ENCODE peak calls at places on chromosomes 12 and 14, in seven cellular contexts. T is HCT116, U is K562, S is GM12878, E is HepG2, H is SK-N-SH, X is H1. C is an unnamed sample.

GRCh38 chr14:67583711-67584644 is 16.1 kb downstream of the PIGH start:
- DNase-seq in T (peak; percentile 47), U (peak; percentile 72), S (no peak), E (peak; percentile 58), H (peak; percentile 80), X (no peak), C (peak; percentile 77)

GRCh38 chr12:27521066-27521465 is 2.9 kb upstream of the PPFIBP1 start:
- DNase-seq in T (no peak), U (peak; percentile 36), S (no peak), E (no peak), H (peak; percentile 31), X (no peak), C (no peak)

GRCh38 chr12:57130941-57131340 is 2.7 kb downstream of the LRP1 start:
- DNase-seq in T (no peak), U (no peak), S (no peak), E (peak; percentile 73), H (no peak), X (no peak), C (no peak)

GRCh38 chr14:100114109-100114765 is 45.2 kb downstream of the DEGS2 start:
- DNase-seq in T (no peak), U (no peak), S (no peak), E (no peak), H (no peak), X (no peak), C (no peak)

GRCh38 chr12:41897593-41897992 is 247.1 kb downstream of the GXYLT1 start:
- DNase-seq in T (no peak), U (no peak), S (no peak), E (no peak), H (no peak), X (no peak), C (no peak)

GRCh38 chr14:42884100-42884499 is 1277.4 kb downstream of the LRFN5 start:
- DNase-seq in T (no peak), U (no peak), S (no peak), E (no peak), H (no peak), X (no peak), C (no peak)

GRCh38 chr14:83826838-83827237 is 1703.1 kb upstream of the FLRT2 start:
- DNase-seq in T (no peak), U (no peak), S (no peak), E (no peak), H (no peak), X (no peak), C (peak; percentile 56)

GRCh38 chr14:68510951-68511726 is 281.7 kb downstream of the ZFP36L1 start:
- DNase-seq in T (no peak), U (no peak), S (no peak), E (no peak), H (no peak), X (peak; percentile 33), C (no peak)

GRCh38 chr12:116773276-116773731 is 35.2 kb downstream of the RNFT2 start:
- DNase-seq in T (peak; percentile 12), U (peak; percentile 9), S (no peak), E (peak; percentile 9), H (no peak), X (peak; percentile 46), C (no peak)

GRCh38 chr12:23760495-23760894 is 189.0 kb downstream of the SOX5 start:
- DNase-seq in T (no peak), U (no peak), S (no peak), E (no peak), H (no peak), X (peak; percentile 53), C (peak; percentile 42)

GRCh38 chr14:74085047-74085637 is 386 bp downstream of the LIN52 start:
- DNase-seq in T (no peak), U (peak; percentile 46), S (no peak), E (peak; percentile 10), H (peak; percentile 44), X (no peak), C (no peak)

GRCh38 chr14:20631023-20631820 is 10.3 kb downstream of the OR6S1 start:
- DNase-seq in T (no peak), U (peak; percentile 69), S (no peak), E (peak; percentile 79), H (no peak), X (peak; percentile 85), C (no peak)

GRCh38 chr12:123135688-123136087 is 15.2 kb downstream of the PITPNM2 start:
- DNase-seq in T (no peak), U (no peak), S (no peak), E (no peak), H (no peak), X (no peak), C (no peak)

GRCh38 chr14:20560961-20561360 is at the start of gene RNASE9:
- DNase-seq in T (no peak), U (no peak), S (no peak), E (no peak), H (no peak), X (no peak), C (no peak)

GRCh38 chr12:58277231-58277630 is 335.9 kb downstream of the ATP23 start:
- DNase-seq in T (no peak), U (peak; percentile 1), S (no peak), E (no peak), H (no peak), X (no peak), C (no peak)

GRCh38 chr12:103879048-103879692 is 38.1 kb upstream of the NT5DC3 start:
- DNase-seq in T (no peak), U (no peak), S (no peak), E (no peak), H (no peak), X (no peak), C (no peak)

GRCh38 chr14:74763803-74764531 is 851 bp downstream of the YLPM1 start:
- DNase-seq in T (no peak), U (peak; percentile 14), S (no peak), E (no peak), H (peak; percentile 28), X (peak; percentile 48), C (peak; percentile 23)

GRCh38 chr14:87643005-87643404 is 350.0 kb downstream of the GALC start:
- DNase-seq in T (no peak), U (no peak), S (no peak), E (no peak), H (no peak), X (no peak), C (no peak)
- TF ChIP-seq JUND in T (no peak), U (no peak), S (no peak), E (no peak), H (no peak), X (no peak), C (no peak)

GRCh38 chr12:6919588-6919987 is 5.2 kb downstream of the ENO2 start:
- DNase-seq in T (no peak), U (peak; percentile 20), S (no peak), E (no peak), H (no peak), X (no peak), C (no peak)

GRCh38 chr12:6923003-6923732 is 4.6 kb upstream of the ATN1 start:
- DNase-seq in T (no peak), U (no peak), S (no peak), E (no peak), H (no peak), X (no peak), C (no peak)

GRCh38 chr12:6921539-6921938 is 6.2 kb upstream of the ATN1 start:
- DNase-seq in T (no peak), U (no peak), S (no peak), E (no peak), H (no peak), X (no peak), C (no peak)

GRCh38 chr12:6923851-6924250 is 3.9 kb upstream of the ATN1 start:
- DNase-seq in T (no peak), U (no peak), S (no peak), E (no peak), H (no peak), X (no peak), C (no peak)

DNA sequence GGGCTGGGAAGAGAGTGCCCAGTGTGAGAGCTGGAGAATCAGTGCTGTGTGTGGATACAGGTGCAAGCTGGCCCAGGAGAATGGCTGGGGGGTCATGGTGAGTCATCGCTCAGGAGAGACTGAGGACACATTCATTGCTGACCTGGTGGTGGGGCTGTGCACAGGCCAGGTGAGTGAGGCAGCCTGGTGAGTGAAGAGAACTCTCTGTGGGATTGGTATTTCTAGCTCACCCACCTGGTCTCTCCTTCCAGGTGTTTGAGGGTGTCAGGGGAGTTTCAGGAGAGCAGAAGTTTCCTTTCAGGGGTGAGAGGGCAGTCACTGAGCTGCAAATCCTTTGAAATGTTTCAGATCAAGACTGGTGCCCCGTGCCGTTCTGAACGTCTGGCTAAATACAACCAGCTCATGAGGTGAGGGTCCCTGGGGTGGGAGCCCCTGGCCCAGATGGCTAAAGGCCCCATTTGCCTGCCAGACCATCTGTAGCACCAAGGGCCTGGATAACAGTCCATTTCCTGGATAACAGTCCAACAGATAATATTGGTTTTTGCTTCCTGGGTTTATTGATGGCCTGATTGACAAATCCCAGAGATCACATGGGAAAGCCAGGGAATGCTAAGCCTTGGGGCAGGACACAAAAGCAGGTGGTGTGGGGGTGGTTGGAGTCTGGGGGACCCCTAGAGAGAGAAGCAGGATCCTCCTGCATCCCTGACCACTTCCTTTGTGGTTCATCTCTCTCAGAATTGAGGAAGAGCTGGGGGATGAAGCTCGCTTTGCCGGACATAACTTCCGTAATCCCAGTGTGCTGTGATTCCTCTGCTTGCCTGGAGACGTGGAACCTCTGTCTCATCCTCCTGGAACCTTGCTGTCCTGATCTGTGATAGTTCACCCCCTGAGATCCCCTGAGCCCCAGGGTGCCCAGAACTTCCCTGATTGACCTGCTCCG is 5.5 kb upstream of the ATN1 start:
- DNase-seq in T (no peak), U (no peak), S (no peak), E (no peak), H (no peak), X (no peak), C (no peak)
- TF ChIP-seq JUND in T (no peak), U (peak; percentile 12), S (no peak), E (no peak), H (no peak), X (no peak), C (no peak)

DNA sequence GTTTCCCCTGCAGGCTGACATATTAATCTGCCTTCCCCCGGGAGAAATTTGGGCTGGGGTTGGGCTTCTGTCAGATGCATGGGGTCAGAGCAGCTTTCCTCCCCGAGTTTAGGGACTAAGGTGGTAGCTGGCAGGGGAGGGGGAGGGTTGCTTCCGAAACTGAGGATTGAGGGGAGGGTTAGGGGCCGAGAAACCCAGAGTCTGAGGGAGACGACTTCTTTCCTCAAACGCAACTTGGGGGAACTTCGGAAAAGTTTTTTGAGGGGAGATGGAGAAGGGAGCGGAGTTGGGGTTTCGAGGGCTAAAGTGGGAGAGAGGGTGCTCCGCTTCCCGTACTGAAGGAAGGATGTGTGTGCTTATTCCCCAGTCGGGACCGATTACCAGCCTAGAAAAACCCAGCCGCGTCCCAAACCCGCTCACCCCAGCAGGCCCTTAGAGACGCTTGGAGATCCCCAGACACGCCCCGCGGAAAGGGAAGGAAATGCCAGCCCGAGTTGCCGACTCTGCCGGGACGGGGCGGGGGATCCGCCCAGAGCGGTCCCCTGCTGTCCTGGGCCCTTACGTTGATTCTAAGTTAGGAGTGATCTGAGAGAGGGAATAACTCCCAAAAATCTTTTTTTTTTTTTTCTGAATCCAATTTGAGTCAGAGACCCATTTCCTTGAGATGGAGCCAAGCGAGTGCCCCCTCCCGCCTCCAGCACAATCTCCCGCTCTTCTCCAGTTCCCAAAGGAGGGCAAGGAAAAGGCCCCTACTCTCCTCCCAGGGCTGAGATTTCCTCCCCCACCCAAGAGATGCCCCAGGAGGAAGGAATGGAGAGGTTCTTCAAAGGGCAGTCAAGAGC is 61.9 kb downstream of the SMUG1 start:
- DNase-seq in T (no peak), U (no peak), S (no peak), E (no peak), H (peak; percentile 85), X (peak; percentile 66), C (peak; percentile 46)
- TF ChIP-seq JUND in T (no peak), U (no peak), S (no peak), E (no peak), H (peak; percentile 14), X (no peak), C (no peak)

GRCh38 chr12:13666806-13667205 is 314.6 kb downstream of the GRIN2B start:
- DNase-seq in T (no peak), U (no peak), S (no peak), E (no peak), H (no peak), X (no peak), C (no peak)

GRCh38 chr12:13661005-13661887 is 320.2 kb downstream of the GRIN2B start:
- DNase-seq in T (peak; percentile 47), U (peak; percentile 33), S (peak; percentile 3), E (peak; percentile 17), H (peak; percentile 32), X (peak; percentile 63), C (peak; percentile 1)
- TF ChIP-seq JUND in T (no peak), U (no peak), S (no peak), E (no peak), H (no peak), X (no peak), C (no peak)

C was measured in T47D.